ENCODE peak calls at places on chromosomes 3 and 15, in four cellular contexts. Y is HepG2, U is H1, Z is GM12878. I is an unnamed sample.

GRCh38 chr3:157059661-157060060 is 100.3 kb downstream of the CCNL1 start:
- DNase-seq in Z (peak; percentile 42), U (no peak), Y (no peak), I (no peak)

GRCh38 chr3:135567223-135567622 is 398.3 kb upstream of the PPP2R3A start:
- DNase-seq in Y (no peak), U (no peak), Z (no peak), I (no peak)

GRCh38 chr3:66393486-66394260 is 107.1 kb downstream of the LRIG1 start:
- DNase-seq in U (no peak), Z (peak; percentile 47), Y (no peak), I (no peak)

GRCh38 chr3:45626096-45626887 is 31.7 kb downstream of the LIMD1 start:
- DNase-seq in Z (no peak), U (no peak), Y (no peak), I (no peak)

GRCh38 chr3:157257101-157257500 is 97.2 kb upstream of the CCNL1 start:
- DNase-seq in U (no peak), Y (no peak), Z (no peak), I (no peak)

GRCh38 chr3:165233521-165234195 is 37.5 kb upstream of the SLITRK3 start:
- DNase-seq in Z (no peak), Y (no peak), U (no peak), I (no peak)

GRCh38 chr3:42802876-42803799 is 1.2 kb downstream of the HIGD1A start:
- DNase-seq in Z (no peak), Y (peak; percentile 33), U (peak; percentile 58), I (peak; percentile 13)

GRCh38 chr15:59570364-59570763 is 41.2 kb upstream of the GCNT3 start:
- DNase-seq in Y (no peak), U (no peak), Z (no peak), I (no peak)

GRCh38 chr3:76500746-76501275 is 539.1 kb upstream of the ROBO2 start:
- DNase-seq in Y (no peak), Z (no peak), U (no peak), I (no peak)

GRCh38 chr3:169112153-169112892 is 551.2 kb downstream of the MECOM start:
- DNase-seq in Z (no peak), Y (peak; percentile 50), U (no peak), I (no peak)

GRCh38 chr3:129855454-129856419 is 37.8 kb downstream of the TMCC1 start:
- DNase-seq in Z (no peak), U (no peak), Y (no peak), I (no peak)

GRCh38 chr15:58476525-58477162 is 44.9 kb downstream of the LIPC start:
- DNase-seq in Z (no peak), U (no peak), Y (peak; percentile 75), I (no peak)

GRCh38 chr3:192857148-192857735 is 60.4 kb downstream of the MB21D2 start:
- DNase-seq in Y (no peak), Z (no peak), U (no peak), I (no peak)

GRCh38 chr3:14143826-14144225 is 19.0 kb downstream of the TMEM43 start:
- DNase-seq in U (no peak), Y (peak; percentile 70), Z (no peak), I (peak; percentile 62)

GRCh38 chr15:89358435-89358754 is 23.8 kb upstream of the POLG start:
- DNase-seq in Z (no peak), Y (no peak), U (no peak), I (no peak)

GRCh38 chr15:89353991-89354390 is 19.4 kb upstream of the POLG start:
- DNase-seq in Y (no peak), U (no peak), Z (no peak), I (no peak)

GRCh38 chr15:89358755-89359439 is 24.3 kb upstream of the POLG start:
- DNase-seq in Y (peak; percentile 41), Z (peak; percentile 40), U (peak; percentile 93), I (no peak)

GRCh38 chr15:89359471-89360293 is 25.1 kb upstream of the POLG start:
- DNase-seq in U (peak; percentile 62), Y (no peak), Z (no peak), I (no peak)

GRCh38 chr15:89356634-89357298 is 22.1 kb upstream of the POLG start:
- DNase-seq in Z (no peak), Y (no peak), U (no peak), I (no peak)
- TF ChIP-seq ZNF274 in Z (no peak), Y (no peak), U (no peak), I (no peak)

DNA sequence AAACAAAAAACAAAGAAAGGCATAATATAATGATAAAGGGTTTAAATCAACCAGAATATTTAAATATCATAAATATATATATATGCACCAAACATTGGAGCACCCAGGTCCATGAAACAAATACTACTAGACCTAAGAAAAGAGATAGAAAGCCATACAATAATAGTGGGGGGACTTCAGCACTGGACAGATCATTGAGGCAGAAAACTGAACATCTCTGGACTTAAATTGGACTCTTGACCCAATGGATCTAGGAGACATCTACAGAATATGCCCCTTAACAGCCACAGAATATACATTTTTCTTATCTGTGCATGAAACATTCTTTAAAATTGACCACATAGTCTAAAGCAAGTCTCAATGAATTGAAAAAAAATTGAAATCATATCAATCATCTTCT is 48.7 kb upstream of the CD96 start:
- DNase-seq in U (no peak), Y (no peak), Z (no peak), I (no peak)
- TF ChIP-seq SUZ12 in U (no peak), Y (no peak), Z (no peak), I (no peak)

GRCh38 chr15:67025719-67026118 is 39.7 kb upstream of the SMAD3 start:
- DNase-seq in Z (no peak), U (no peak), Y (no peak), I (no peak)
- H3K4me1 ChIP-seq in Z (peaks cover 10% of the 10 kb centered on the region), U (peaks cover 13% of the 10 kb centered on the region), Y (peaks cover 50% of the 10 kb centered on the region), I (peaks cover 19% of the 10 kb centered on the region)

GRCh38 chr15:72237286-72238224 is 6.6 kb upstream of the PKM start:
- DNase-seq in U (no peak), Z (peak; percentile 51), Y (peak; percentile 85), I (peak; percentile 61)
- TF ChIP-seq ZNF274 in U (no peak), Z (no peak), Y (no peak), I (no peak)

GRCh38 chr15:91515188-91515754 is 338.2 kb upstream of the SLCO3A1 start:
- DNase-seq in Y (no peak), U (no peak), Z (no peak), I (no peak)
- TF ChIP-seq SUZ12 in Y (no peak), U (no peak), Z (no peak), I (no peak)

I was measured in NT2/D1.